ENCODE peak calls at places on chromosomes 13 and 19, in ten cellular contexts. One of them, this sample, is unnamed.

GRCh38 chr19:53927745-53928144 is 18.7 kb downstream of the CACNG7 start:
- DNase-seq in A549: peak
- DNase-seq in fibroblast of lung: peak
- DNase-seq in posterior vena cava: no peak
- DNase-seq in GM12891: no peak
- DNase-seq in T-helper 17 cell: peak
- DNase-seq in SW 1271: no peak
- DNase-seq in EH: peak
- DNase-seq in nucleus accumbens: no peak
- DNase-seq in BE2C: no peak
- DNase-seq in this sample: peak

GRCh38 chr19:21143846-21144245 is 2.0 kb downstream of the ZNF431 start:
- DNase-seq in GM12891: no peak
- DNase-seq in SW 1271: no peak
- DNase-seq in A549: no peak
- DNase-seq in BE2C: no peak
- DNase-seq in posterior vena cava: no peak
- DNase-seq in nucleus accumbens: no peak
- DNase-seq in EH: no peak
- DNase-seq in fibroblast of lung: no peak
- DNase-seq in T-helper 17 cell: no peak
- DNase-seq in this sample: no peak

GRCh38 chr19:42613666-42614065 is 18.9 kb upstream of the CEACAM8 start:
- DNase-seq in fibroblast of lung: no peak
- DNase-seq in SW 1271: no peak
- DNase-seq in EH: no peak
- DNase-seq in T-helper 17 cell: no peak
- DNase-seq in GM12891: no peak
- DNase-seq in posterior vena cava: no peak
- DNase-seq in BE2C: no peak
- DNase-seq in A549: no peak
- DNase-seq in nucleus accumbens: no peak
- DNase-seq in this sample: no peak

GRCh38 chr13:76991432-76991795 is 467 bp upstream of the CLN5 start:
- DNase-seq in T-helper 17 cell: peak
- DNase-seq in A549: no peak
- DNase-seq in BE2C: no peak
- DNase-seq in EH: peak
- DNase-seq in nucleus accumbens: no peak
- DNase-seq in GM12891: no peak
- DNase-seq in posterior vena cava: no peak
- DNase-seq in fibroblast of lung: no peak
- DNase-seq in SW 1271: no peak
- DNase-seq in this sample: no peak

GRCh38 chr19:23762884-23763711 is 4.4 kb upstream of the ZNF681 start:
- DNase-seq in BE2C: no peak
- DNase-seq in EH: peak
- DNase-seq in A549: no peak
- DNase-seq in GM12891: peak
- DNase-seq in T-helper 17 cell: peak
- DNase-seq in fibroblast of lung: peak
- DNase-seq in posterior vena cava: peak
- DNase-seq in SW 1271: peak
- DNase-seq in nucleus accumbens: peak
- DNase-seq in this sample: peak

GRCh38 chr13:80340643-80341097 is 256 bp downstream of the SPRY2 start:
- DNase-seq in nucleus accumbens: peak
- DNase-seq in T-helper 17 cell: no peak
- DNase-seq in EH: peak
- DNase-seq in GM12891: no peak
- DNase-seq in posterior vena cava: peak
- DNase-seq in BE2C: no peak
- DNase-seq in SW 1271: peak
- DNase-seq in A549: peak
- DNase-seq in fibroblast of lung: peak
- DNase-seq in this sample: no peak

GRCh38 chr13:43942301-43942700 is 62.6 kb downstream of the LACC1 start:
- DNase-seq in A549: no peak
- DNase-seq in T-helper 17 cell: no peak
- DNase-seq in fibroblast of lung: no peak
- DNase-seq in nucleus accumbens: no peak
- DNase-seq in GM12891: no peak
- DNase-seq in EH: peak
- DNase-seq in BE2C: no peak
- DNase-seq in posterior vena cava: no peak
- DNase-seq in SW 1271: no peak
- DNase-seq in this sample: no peak

GRCh38 chr13:98837896-98838295 is 85.4 kb upstream of the SLC15A1 start:
- DNase-seq in GM12891: no peak
- DNase-seq in fibroblast of lung: no peak
- DNase-seq in EH: no peak
- DNase-seq in SW 1271: no peak
- DNase-seq in nucleus accumbens: no peak
- DNase-seq in BE2C: no peak
- DNase-seq in A549: no peak
- DNase-seq in posterior vena cava: no peak
- DNase-seq in T-helper 17 cell: no peak
- DNase-seq in this sample: no peak

GRCh38 chr19:41906271-41906670 is 22.0 kb downstream of the ERFL start:
- DNase-seq in posterior vena cava: no peak
- DNase-seq in SW 1271: no peak
- DNase-seq in fibroblast of lung: no peak
- DNase-seq in GM12891: no peak
- DNase-seq in BE2C: no peak
- DNase-seq in EH: no peak
- DNase-seq in nucleus accumbens: no peak
- DNase-seq in T-helper 17 cell: no peak
- DNase-seq in A549: no peak
- DNase-seq in this sample: peak

GRCh38 chr13:88183440-88183839 is 512.3 kb downstream of the SLITRK5 start:
- DNase-seq in T-helper 17 cell: no peak
- DNase-seq in EH: no peak
- DNase-seq in SW 1271: no peak
- DNase-seq in BE2C: no peak
- DNase-seq in GM12891: no peak
- DNase-seq in fibroblast of lung: no peak
- DNase-seq in posterior vena cava: no peak
- DNase-seq in nucleus accumbens: no peak
- DNase-seq in A549: no peak
- DNase-seq in this sample: no peak

GRCh38 chr13:114162533-114162922 is 16.5 kb upstream of the CFAP97D2 start:
- DNase-seq in A549: no peak
- DNase-seq in posterior vena cava: no peak
- DNase-seq in fibroblast of lung: no peak
- DNase-seq in nucleus accumbens: no peak
- DNase-seq in SW 1271: no peak
- DNase-seq in BE2C: no peak
- DNase-seq in EH: no peak
- DNase-seq in T-helper 17 cell: no peak
- DNase-seq in GM12891: no peak
- DNase-seq in this sample: peak

GRCh38 chr13:47679391-47679790 is 321.7 kb downstream of the SUCLA2 start:
- DNase-seq in T-helper 17 cell: no peak
- DNase-seq in A549: no peak
- DNase-seq in posterior vena cava: no peak
- DNase-seq in GM12891: no peak
- DNase-seq in BE2C: no peak
- DNase-seq in EH: peak
- DNase-seq in nucleus accumbens: no peak
- DNase-seq in SW 1271: no peak
- DNase-seq in fibroblast of lung: peak
- DNase-seq in this sample: no peak

GRCh38 chr19:2129486-2129885 is 21.9 kb downstream of the AP3D1 start:
- DNase-seq in A549: no peak
- DNase-seq in GM12891: no peak
- DNase-seq in posterior vena cava: no peak
- DNase-seq in T-helper 17 cell: no peak
- DNase-seq in fibroblast of lung: no peak
- DNase-seq in nucleus accumbens: no peak
- DNase-seq in BE2C: no peak
- DNase-seq in EH: no peak
- DNase-seq in SW 1271: no peak
- DNase-seq in this sample: no peak

This sample was measured in mucosa of descending colon.